ENCODE peak calls at places on chromosomes 7 and 10, in six cellular contexts. E is H54; T is substantia nigra; Q is non-pigmented ciliary epithelial cell; N is stimulated activated CD4-positive, alpha-beta T cell treated with anti-CD3 and anti-CD28 coated beads, Interleukin-12 subunit alpha, Interleukin-12 subunit beta, amount 100 ng/mL, for 48 hours; P is MV-4-11. J is an unnamed sample.
A peak's percentile ranks its signal among the peaks of the same experiment; 100 is the strongest.

GRCh38 chr10:88851706-88852105 is at the start of gene ANKRD22:
- DNase-seq in P (peak; percentile 98), N (no peak), T (no peak), Q (peak; percentile 24), E (peak; percentile 20), J (peak; percentile 99)

GRCh38 chr7:106853250-106853908 is 11.7 kb upstream of the PIK3CG start:
- DNase-seq in Q (no peak), N (no peak), P (no peak), T (no peak), E (no peak), J (no peak)

GRCh38 chr10:78524941-78525340 is 491.3 kb downstream of the RPS24 start:
- DNase-seq in P (no peak), T (no peak), N (no peak), Q (no peak), E (no peak), J (no peak)

GRCh38 chr7:101390901-101391301 is 28.2 kb downstream of the COL26A1 start:
- DNase-seq in T (no peak), Q (no peak), E (no peak), N (no peak), P (peak; percentile 85), J (peak; percentile 43)

GRCh38 chr7:132352774-132353173 is 223.5 kb downstream of the PLXNA4 start:
- DNase-seq in Q (no peak), E (no peak), P (no peak), N (no peak), T (no peak), J (no peak)

GRCh38 chr7:128939861-128940410 is 2.2 kb downstream of the IRF5 start:
- DNase-seq in T (no peak), E (no peak), Q (no peak), P (peak; percentile 84), N (no peak), J (no peak)

GRCh38 chr7:68925241-68925640 is 673.0 kb upstream of the AUTS2 start:
- DNase-seq in E (no peak), P (no peak), N (no peak), T (no peak), Q (no peak), J (no peak)

GRCh38 chr7:2551418-2551817 is 3.9 kb downstream of the BRAT1 start:
- DNase-seq in P (no peak), E (no peak), Q (no peak), N (no peak), T (no peak), J (no peak)

GRCh38 chr10:77186936-77187335 is 450.7 kb downstream of the KCNMA1 start:
- DNase-seq in E (no peak), N (no peak), Q (no peak), P (no peak), T (no peak), J (no peak)

GRCh38 chr7:143041346-143041745 is 10.8 kb upstream of the OR6V1 start:
- DNase-seq in T (no peak), N (no peak), E (no peak), P (no peak), Q (no peak), J (no peak)

GRCh38 chr7:2190531-2190930 is 42.2 kb downstream of the MAD1L1 start:
- DNase-seq in N (no peak), E (peak; percentile 55), Q (no peak), T (no peak), P (no peak), J (no peak)

GRCh38 chr10:125171402-125172316 is 11.3 kb upstream of the CTBP2 start:
- DNase-seq in Q (no peak), P (peak; percentile 62), N (no peak), E (no peak), T (no peak), J (no peak)

J was measured in Kasumi-1.